ENCODE peak calls at places on chromosomes 2 and 18, in nine cellular contexts. One of them, this sample, is unnamed.
A peak's percentile ranks its signal among the peaks of the same experiment; 100 is the strongest.

GRCh38 chr2:1784986-1785617 is 40.8 kb upstream of the PXDN start:
- DNase-seq in ovary: no peak
- DNase-seq in stromal cell of bone marrow: no peak
- DNase-seq in lung: no peak
- DNase-seq in nephron progenitor cell: no peak
- DNase-seq in A172: no peak
- DNase-seq in WTC11: no peak
- DNase-seq in AG08395: no peak
- DNase-seq in retina: no peak
- DNase-seq in this sample: no peak

GRCh38 chr2:163759013-163759412 is 23.2 kb upstream of the FIGN start:
- DNase-seq in stromal cell of bone marrow: no peak
- DNase-seq in ovary: no peak
- DNase-seq in lung: no peak
- DNase-seq in nephron progenitor cell: no peak
- DNase-seq in AG08395: no peak
- DNase-seq in retina: no peak
- DNase-seq in WTC11: no peak
- DNase-seq in A172: no peak
- DNase-seq in this sample: no peak

GRCh38 chr18:7205346-7205745 is 25.5 kb upstream of the LRRC30 start:
- DNase-seq in stromal cell of bone marrow: peak; percentile 78
- DNase-seq in WTC11: no peak
- DNase-seq in A172: no peak
- DNase-seq in lung: no peak
- DNase-seq in nephron progenitor cell: no peak
- DNase-seq in retina: no peak
- DNase-seq in AG08395: no peak
- DNase-seq in ovary: no peak
- DNase-seq in this sample: no peak

GRCh38 chr2:211812587-211812986 is 726.0 kb downstream of the ERBB4 start:
- DNase-seq in WTC11: peak; percentile 16
- DNase-seq in A172: no peak
- DNase-seq in nephron progenitor cell: no peak
- DNase-seq in AG08395: no peak
- DNase-seq in lung: no peak
- DNase-seq in ovary: no peak
- DNase-seq in stromal cell of bone marrow: no peak
- DNase-seq in retina: no peak
- DNase-seq in this sample: no peak

GRCh38 chr2:21944536-21944935 is 820.8 kb downstream of the TDRD15 start:
- DNase-seq in nephron progenitor cell: no peak
- DNase-seq in stromal cell of bone marrow: no peak
- DNase-seq in AG08395: no peak
- DNase-seq in lung: no peak
- DNase-seq in ovary: no peak
- DNase-seq in retina: peak; percentile 27
- DNase-seq in WTC11: no peak
- DNase-seq in A172: no peak
- DNase-seq in this sample: no peak

GRCh38 chr2:128290356-128290755 is 28.3 kb downstream of the HS6ST1 start:
- DNase-seq in WTC11: no peak
- DNase-seq in ovary: no peak
- DNase-seq in stromal cell of bone marrow: no peak
- DNase-seq in AG08395: no peak
- DNase-seq in retina: no peak
- DNase-seq in A172: no peak
- DNase-seq in nephron progenitor cell: no peak
- DNase-seq in lung: no peak
- DNase-seq in this sample: no peak

GRCh38 chr2:140454717-140455116 is 1674.5 kb upstream of the NXPH2 start:
- DNase-seq in lung: no peak
- DNase-seq in A172: peak; percentile 75
- DNase-seq in stromal cell of bone marrow: peak; percentile 67
- DNase-seq in retina: no peak
- DNase-seq in ovary: no peak
- DNase-seq in WTC11: no peak
- DNase-seq in nephron progenitor cell: no peak
- DNase-seq in AG08395: peak; percentile 82
- DNase-seq in this sample: no peak

GRCh38 chr18:55038162-55038561 is 78.9 kb upstream of the CCDC68 start:
- DNase-seq in stromal cell of bone marrow: peak; percentile 25
- DNase-seq in lung: no peak
- DNase-seq in retina: no peak
- DNase-seq in nephron progenitor cell: no peak
- DNase-seq in AG08395: peak; percentile 30
- DNase-seq in WTC11: no peak
- DNase-seq in ovary: no peak
- DNase-seq in A172: peak; percentile 56
- DNase-seq in this sample: no peak

GRCh38 chr2:200262047-200262446 is 44.4 kb upstream of the SPATS2L start:
- DNase-seq in lung: no peak
- DNase-seq in WTC11: no peak
- DNase-seq in A172: no peak
- DNase-seq in retina: no peak
- DNase-seq in stromal cell of bone marrow: no peak
- DNase-seq in AG08395: no peak
- DNase-seq in nephron progenitor cell: no peak
- DNase-seq in ovary: no peak
- DNase-seq in this sample: no peak

GRCh38 chr18:54947115-54947514 is 12.1 kb downstream of the CCDC68 start:
- DNase-seq in retina: no peak
- DNase-seq in nephron progenitor cell: no peak
- DNase-seq in WTC11: no peak
- DNase-seq in ovary: peak; percentile 22
- DNase-seq in A172: no peak
- DNase-seq in lung: no peak
- DNase-seq in AG08395: no peak
- DNase-seq in stromal cell of bone marrow: no peak
- DNase-seq in this sample: no peak

GRCh38 chr18:70195852-70196434 is 9.5 kb downstream of the RTTN start:
- DNase-seq in stromal cell of bone marrow: peak; percentile 46
- DNase-seq in A172: no peak
- DNase-seq in lung: no peak
- DNase-seq in retina: peak; percentile 18
- DNase-seq in ovary: no peak
- DNase-seq in nephron progenitor cell: peak; percentile 11
- DNase-seq in WTC11: peak; percentile 10
- DNase-seq in AG08395: peak; percentile 47
- DNase-seq in this sample: no peak

GRCh38 chr2:200308421-200309295 is 2.2 kb downstream of the SPATS2L start:
- DNase-seq in A172: peak; percentile 20
- DNase-seq in ovary: no peak
- DNase-seq in WTC11: no peak
- DNase-seq in lung: no peak
- DNase-seq in nephron progenitor cell: no peak
- DNase-seq in AG08395: peak; percentile 24
- DNase-seq in retina: no peak
- DNase-seq in stromal cell of bone marrow: no peak
- DNase-seq in this sample: no peak

GRCh38 chr2:152432765-152433164 is 97.8 kb downstream of the FMNL2 start:
- DNase-seq in nephron progenitor cell: no peak
- DNase-seq in AG08395: no peak
- DNase-seq in retina: no peak
- DNase-seq in ovary: no peak
- DNase-seq in stromal cell of bone marrow: no peak
- DNase-seq in WTC11: no peak
- DNase-seq in lung: no peak
- DNase-seq in A172: no peak
- DNase-seq in this sample: no peak

GRCh38 chr2:105522645-105523044 is 123.8 kb upstream of the FHL2 start:
- DNase-seq in lung: no peak
- DNase-seq in retina: no peak
- DNase-seq in A172: no peak
- DNase-seq in AG08395: no peak
- DNase-seq in WTC11: no peak
- DNase-seq in ovary: no peak
- DNase-seq in stromal cell of bone marrow: no peak
- DNase-seq in nephron progenitor cell: no peak
- DNase-seq in this sample: no peak

GRCh38 chr2:120937736-120938131 is 202.1 kb downstream of the GLI2 start:
- DNase-seq in A172: peak; percentile 47
- DNase-seq in lung: no peak
- DNase-seq in nephron progenitor cell: no peak
- DNase-seq in stromal cell of bone marrow: peak; percentile 38
- DNase-seq in AG08395: peak; percentile 81
- DNase-seq in ovary: peak; percentile 50
- DNase-seq in retina: no peak
- DNase-seq in WTC11: no peak
- DNase-seq in this sample: no peak